ENCODE peak calls at places on chromosomes 12 and 14, in ten cellular contexts. P is esophagus muscularis mucosa; R is transverse colon; Y is CD4-positive, alpha-beta T cell; K is lower lobe of right lung; N is PC-3; Z is ovary; C is gastrocnemius medialis; H is heart right ventricle; J is CD8-positive, alpha-beta T cell. F is an unnamed sample.

GRCh38 chr12:22858849-22859569 is 234.0 kb downstream of the ETNK1 start:
- DNase-seq in P (no peak), C (no peak), Y (no peak), H (no peak), J (no peak), K (no peak), Z (no peak), R (no peak), N (peak), F (no peak)

GRCh38 chr12:52119398-52120254 is 40.1 kb downstream of the SMIM41 start:
- DNase-seq in P (no peak), R (peak), N (peak), Z (no peak), H (no peak), K (no peak), Y (no peak), C (no peak), J (peak), F (peak)

GRCh38 chr12:39988574-39988973 is 117.3 kb downstream of the SLC2A13 start:
- DNase-seq in J (no peak), Z (no peak), P (no peak), R (no peak), N (no peak), Y (no peak), H (no peak), C (no peak), K (no peak), F (no peak)

GRCh38 chr14:73418227-73418626 is 40.1 kb downstream of the NUMB start:
- DNase-seq in H (no peak), R (no peak), N (no peak), P (no peak), Y (no peak), K (no peak), C (no peak), Z (no peak), J (no peak), F (no peak)

GRCh38 chr12:116592731-116593130 is 33.5 kb downstream of the MAP1LC3B2 start:
- DNase-seq in N (no peak), H (no peak), Z (no peak), R (no peak), Y (no peak), J (no peak), P (no peak), C (no peak), K (no peak), F (no peak)

GRCh38 chr14:53952533-53952932 is 4.1 kb downstream of the BMP4 start:
- DNase-seq in N (peak), P (no peak), H (no peak), R (no peak), C (no peak), J (no peak), Z (peak), K (no peak), Y (no peak), F (no peak)

GRCh38 chr14:87888136-87888999 is 104.6 kb downstream of the GALC start:
- DNase-seq in N (peak), J (no peak), R (peak), Z (no peak), Y (no peak), K (no peak), P (no peak), H (peak), C (no peak), F (no peak)

GRCh38 chr14:91968280-91968679 is 20.8 kb upstream of the FBLN5 start:
- DNase-seq in P (no peak), Y (no peak), R (no peak), K (no peak), N (no peak), C (no peak), J (peak), H (no peak), Z (no peak), F (no peak)

GRCh38 chr12:114688256-114688845 is 4.4 kb upstream of the TBX3 start:
- DNase-seq in H (no peak), N (no peak), R (no peak), K (no peak), P (no peak), C (no peak), Y (no peak), Z (no peak), J (no peak), F (no peak)

GRCh38 chr12:84701041-84701440 is 211.6 kb downstream of the SLC6A15 start:
- DNase-seq in Y (no peak), K (no peak), C (no peak), P (no peak), H (no peak), J (no peak), R (no peak), N (no peak), Z (no peak), F (no peak)

DNA sequence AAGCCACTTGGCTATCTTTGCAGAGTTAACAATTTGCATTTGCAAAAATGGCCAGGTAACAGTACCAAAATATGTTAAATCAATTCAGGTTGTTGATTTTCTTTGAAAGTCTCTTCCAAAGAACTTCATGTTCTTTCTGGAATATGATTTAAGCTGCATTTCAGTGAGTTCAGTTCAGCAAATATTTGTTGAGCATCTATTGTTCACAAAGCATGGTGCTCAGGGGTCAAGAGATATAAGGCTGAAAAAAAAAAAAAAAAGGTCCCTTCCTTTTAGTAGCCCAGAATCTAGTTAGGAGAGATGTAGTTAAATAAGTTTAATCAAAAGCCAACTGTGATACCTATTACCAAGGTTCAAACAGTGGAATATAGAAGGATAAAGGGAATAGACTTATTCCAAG is 317.1 kb downstream of the ZFP36L1 start:
- DNase-seq in P (no peak), H (no peak), J (no peak), R (no peak), C (no peak), Z (no peak), Y (no peak), N (no peak), K (no peak), F (no peak)
- H3K27ac ChIP-seq in P (peak), H (no peak), J (no peak), R (peak), C (peak), Z (no peak), Y (no peak), N (peak), K (no peak), F (no peak)

DNA sequence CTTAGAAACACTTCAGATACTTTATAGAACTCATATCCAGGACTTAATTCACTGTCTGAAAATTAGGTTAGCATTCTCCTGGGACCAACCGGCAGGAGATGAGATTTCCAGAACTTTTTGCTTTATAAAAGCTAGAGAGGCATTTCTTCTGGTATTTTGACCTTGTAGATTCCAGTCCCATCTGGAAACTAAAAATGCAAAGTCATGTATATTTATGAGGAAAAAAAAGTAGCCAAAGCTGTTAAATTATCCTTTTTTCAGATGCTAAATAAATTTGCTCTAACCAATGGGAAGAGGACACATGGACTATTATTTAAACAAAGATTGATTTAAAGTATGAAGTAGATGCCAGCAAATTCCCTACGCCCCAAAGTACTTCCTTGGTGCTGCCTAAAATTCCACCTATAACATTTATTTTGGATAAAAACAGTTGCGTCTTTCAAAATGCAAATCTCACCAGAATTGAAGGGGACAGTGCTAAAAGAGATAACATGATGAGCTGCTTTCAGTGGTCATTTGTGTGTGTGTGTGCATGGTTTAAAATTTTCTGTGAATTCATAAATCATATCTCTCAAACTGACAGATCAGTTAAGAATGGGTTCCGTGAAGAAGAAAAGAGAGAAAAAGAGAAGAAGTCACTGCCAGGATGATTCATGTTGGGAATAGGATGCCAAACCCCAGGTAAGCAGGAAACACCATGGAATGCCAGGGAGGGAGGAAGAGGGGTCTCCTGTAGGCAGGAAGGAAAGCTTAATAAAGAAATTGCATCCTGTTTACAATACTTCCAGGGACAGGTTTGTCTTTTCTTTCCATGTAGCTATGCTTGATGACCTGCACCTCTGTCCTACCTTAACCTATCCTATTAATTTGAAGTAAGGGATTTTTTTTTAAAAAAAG is 97.7 kb upstream of the RGS6 start:
- DNase-seq in H (no peak), J (no peak), P (no peak), Y (no peak), R (no peak), C (no peak), N (peak), Z (no peak), K (no peak), F (no peak)
- TF ChIP-seq CTCF in H (no peak), J (no peak), P (no peak), Y (no peak), R (no peak), C (no peak), N (no peak), Z (no peak), K (no peak), F (no peak)

GRCh38 chr14:36663404-36664321 is 2.0 kb downstream of the PAX9 start:
- DNase-seq in R (no peak), J (no peak), Z (no peak), C (no peak), P (no peak), Y (no peak), H (no peak), N (peak), K (no peak), F (peak)
- H3K27ac ChIP-seq in R (no peak), J (no peak), Z (no peak), C (no peak), P (no peak), Y (no peak), H (no peak), N (peak), K (no peak), F (peak)

GRCh38 chr14:88934231-88934898 is 109.9 kb downstream of the TTC8 start:
- DNase-seq in K (no peak), Z (no peak), H (no peak), J (no peak), C (no peak), R (no peak), Y (no peak), N (no peak), P (no peak), F (no peak)

GRCh38 chr14:88935083-88935482 is 110.6 kb downstream of the TTC8 start:
- DNase-seq in Y (no peak), C (no peak), H (no peak), K (no peak), J (no peak), N (no peak), Z (no peak), R (no peak), P (no peak), F (no peak)

GRCh38 chr14:88933203-88933602 is 108.8 kb downstream of the TTC8 start:
- DNase-seq in N (no peak), J (no peak), Y (no peak), K (no peak), R (no peak), C (no peak), H (no peak), P (no peak), Z (no peak), F (no peak)

GRCh38 chr14:88929656-88930436 is 105.4 kb downstream of the TTC8 start:
- DNase-seq in Z (no peak), H (no peak), Y (no peak), R (no peak), N (peak), C (no peak), J (no peak), K (no peak), P (no peak), F (no peak)
- TF ChIP-seq CTCF in Z (no peak), H (no peak), Y (no peak), R (no peak), N (peak), C (no peak), J (no peak), K (no peak), P (no peak), F (no peak)

DNA sequence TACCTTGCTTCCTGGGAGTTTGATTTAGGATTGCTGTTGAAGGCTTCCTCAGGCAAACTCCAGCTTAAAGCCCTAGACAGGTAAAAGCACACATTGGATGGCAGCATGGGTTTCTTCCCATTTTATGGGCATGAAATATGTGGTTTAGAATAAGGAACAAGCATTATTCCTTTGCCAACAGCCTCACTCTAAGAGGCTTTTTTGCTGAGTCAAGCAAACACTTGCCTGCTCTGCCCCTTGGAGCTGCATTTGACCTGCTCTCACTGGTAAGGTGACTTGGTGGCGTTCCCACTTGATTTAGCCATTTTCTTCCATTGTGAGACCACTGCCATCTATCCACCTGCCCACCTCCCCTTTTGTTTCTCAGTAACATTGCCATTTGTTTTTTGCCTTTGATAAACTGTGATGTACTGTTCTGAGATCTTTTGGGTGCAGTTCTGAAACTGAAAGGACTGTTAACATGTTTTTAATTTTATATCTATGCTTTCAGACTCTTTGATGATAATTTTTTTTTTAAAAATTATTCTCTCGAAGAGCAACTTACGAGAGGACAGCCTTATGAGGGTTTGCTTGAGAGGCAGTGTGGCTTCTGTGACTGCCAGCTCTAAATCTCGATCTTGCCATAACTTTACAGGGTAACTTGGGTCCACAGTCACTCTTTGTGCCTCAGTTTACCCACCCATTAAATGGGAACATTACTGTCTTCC is 92.6 kb downstream of the GALNT8 start:
- DNase-seq in K (no peak), Y (no peak), H (no peak), R (no peak), Z (no peak), C (no peak), J (no peak), N (no peak), P (no peak), F (no peak)
- H3K27ac ChIP-seq in K (no peak), Y (no peak), H (no peak), R (no peak), Z (no peak), C (no peak), J (no peak), N (no peak), P (no peak), F (no peak)